ENCODE peak calls at places on chromosomes 11 and 22, in seven cellular contexts. One of them, this sample, is unnamed.

GRCh38 chr11:129061466-129062194 is 119.0 kb upstream of the TP53AIP1 start:
- DNase-seq in CD8-positive, alpha-beta T cell: no peak
- DNase-seq in AG10803: peak
- DNase-seq in cardiac muscle cell: peak
- DNase-seq in right lobe of liver: no peak
- DNase-seq in hepatocyte: no peak
- DNase-seq in GM23338: no peak
- DNase-seq in this sample: peak

GRCh38 chr22:32897400-32897799 is 95.9 kb downstream of the TIMP3 start:
- DNase-seq in hepatocyte: peak
- DNase-seq in cardiac muscle cell: peak
- DNase-seq in CD8-positive, alpha-beta T cell: no peak
- DNase-seq in GM23338: no peak
- DNase-seq in right lobe of liver: no peak
- DNase-seq in AG10803: peak
- DNase-seq in this sample: peak

GRCh38 chr11:117009905-117010605 is 88.2 kb downstream of the SIK3 start:
- DNase-seq in cardiac muscle cell: no peak
- DNase-seq in right lobe of liver: no peak
- DNase-seq in AG10803: no peak
- DNase-seq in hepatocyte: no peak
- DNase-seq in GM23338: peak
- DNase-seq in CD8-positive, alpha-beta T cell: no peak
- DNase-seq in this sample: no peak

GRCh38 chr22:28826921-28827320 is 26.6 kb upstream of the XBP1 start:
- DNase-seq in hepatocyte: no peak
- DNase-seq in cardiac muscle cell: no peak
- DNase-seq in right lobe of liver: no peak
- DNase-seq in AG10803: no peak
- DNase-seq in CD8-positive, alpha-beta T cell: no peak
- DNase-seq in GM23338: no peak
- DNase-seq in this sample: no peak

GRCh38 chr11:57307666-57308270 is 17.0 kb downstream of the TNKS1BP1 start:
- DNase-seq in hepatocyte: no peak
- DNase-seq in GM23338: no peak
- DNase-seq in CD8-positive, alpha-beta T cell: no peak
- DNase-seq in right lobe of liver: no peak
- DNase-seq in cardiac muscle cell: no peak
- DNase-seq in AG10803: no peak
- DNase-seq in this sample: no peak

GRCh38 chr22:23713696-23714595 is 23.1 kb downstream of the RGL4 start:
- DNase-seq in CD8-positive, alpha-beta T cell: no peak
- DNase-seq in GM23338: no peak
- DNase-seq in hepatocyte: no peak
- DNase-seq in cardiac muscle cell: no peak
- DNase-seq in right lobe of liver: no peak
- DNase-seq in AG10803: no peak
- DNase-seq in this sample: no peak

GRCh38 chr11:76588455-76589325 is 81.9 kb downstream of the LRRC32 start:
- DNase-seq in cardiac muscle cell: peak
- DNase-seq in right lobe of liver: peak
- DNase-seq in hepatocyte: peak
- DNase-seq in AG10803: no peak
- DNase-seq in CD8-positive, alpha-beta T cell: no peak
- DNase-seq in GM23338: no peak
- DNase-seq in this sample: peak

GRCh38 chr11:84140386-84141169 is 854.4 kb upstream of the CCDC90B start:
- DNase-seq in CD8-positive, alpha-beta T cell: no peak
- DNase-seq in GM23338: peak
- DNase-seq in hepatocyte: no peak
- DNase-seq in cardiac muscle cell: no peak
- DNase-seq in right lobe of liver: no peak
- DNase-seq in AG10803: no peak
- DNase-seq in this sample: no peak

GRCh38 chr22:19788661-19789225 is 28.2 kb downstream of the TBX1 start:
- DNase-seq in hepatocyte: no peak
- DNase-seq in CD8-positive, alpha-beta T cell: no peak
- DNase-seq in cardiac muscle cell: no peak
- DNase-seq in right lobe of liver: no peak
- DNase-seq in GM23338: no peak
- DNase-seq in AG10803: no peak
- DNase-seq in this sample: no peak

GRCh38 chr22:46100401-46101105 is 49.8 kb upstream of the PPARA start:
- DNase-seq in right lobe of liver: no peak
- DNase-seq in cardiac muscle cell: no peak
- DNase-seq in GM23338: no peak
- DNase-seq in CD8-positive, alpha-beta T cell: no peak
- DNase-seq in hepatocyte: no peak
- DNase-seq in AG10803: no peak
- DNase-seq in this sample: no peak

GRCh38 chr11:93116641-93117577 is 80.9 kb downstream of the SLC36A4 start:
- DNase-seq in CD8-positive, alpha-beta T cell: no peak
- DNase-seq in right lobe of liver: no peak
- DNase-seq in AG10803: no peak
- DNase-seq in cardiac muscle cell: no peak
- DNase-seq in hepatocyte: peak
- DNase-seq in GM23338: peak
- DNase-seq in this sample: no peak
- H3K4me3 ChIP-seq in CD8-positive, alpha-beta T cell: no peak
- H3K4me3 ChIP-seq in right lobe of liver: no peak
- H3K4me3 ChIP-seq in AG10803: no peak
- H3K4me3 ChIP-seq in cardiac muscle cell: no peak
- H3K4me3 ChIP-seq in hepatocyte: no peak
- H3K4me3 ChIP-seq in GM23338: peak
- H3K4me3 ChIP-seq in this sample: no peak

DNA sequence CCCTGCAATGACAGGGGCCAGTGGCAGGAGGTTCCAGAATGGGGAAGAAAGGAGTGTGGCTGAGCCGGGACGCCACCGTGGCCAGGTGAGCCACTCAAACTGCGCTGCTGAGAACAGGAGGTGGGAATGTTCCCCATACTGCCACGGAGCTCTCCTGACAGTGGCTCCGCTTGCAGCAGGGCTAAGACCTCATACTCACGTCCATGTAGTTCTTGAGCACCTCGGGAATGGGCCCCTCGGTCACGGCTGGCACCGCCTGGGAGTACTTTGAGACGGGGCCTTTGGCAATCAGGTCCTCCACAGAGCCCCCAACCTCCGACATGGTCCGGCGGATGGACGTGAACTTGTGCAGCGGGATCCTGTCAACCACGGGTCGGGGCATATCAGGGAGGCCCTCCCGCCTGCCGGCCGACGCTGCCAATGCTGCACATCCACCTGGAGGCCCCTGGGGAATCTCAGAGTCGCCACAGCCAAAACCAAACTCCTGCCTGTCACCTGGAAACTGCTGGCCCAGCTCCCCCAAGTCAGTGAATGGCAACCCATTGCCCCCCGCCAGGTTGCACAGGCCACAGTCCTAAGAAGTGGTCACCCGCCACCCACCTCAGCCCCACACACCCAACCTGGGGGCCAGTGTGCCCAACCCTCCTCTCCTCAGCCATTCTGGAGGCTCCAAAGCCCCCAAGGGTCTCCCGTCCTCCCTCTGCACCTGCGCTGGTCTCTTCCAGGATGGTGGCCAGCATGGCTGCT is 2.4 kb downstream of the CTSD start:
- DNase-seq in GM23338: no peak
- DNase-seq in hepatocyte: no peak
- DNase-seq in AG10803: no peak
- DNase-seq in CD8-positive, alpha-beta T cell: no peak
- DNase-seq in cardiac muscle cell: no peak
- DNase-seq in right lobe of liver: no peak
- DNase-seq in this sample: no peak
- H3K4me3 ChIP-seq in GM23338: no peak
- H3K4me3 ChIP-seq in hepatocyte: no peak
- H3K4me3 ChIP-seq in AG10803: no peak
- H3K4me3 ChIP-seq in CD8-positive, alpha-beta T cell: no peak
- H3K4me3 ChIP-seq in cardiac muscle cell: no peak
- H3K4me3 ChIP-seq in right lobe of liver: peak
- H3K4me3 ChIP-seq in this sample: no peak

GRCh38 chr22:27101288-27101687 is 443.9 kb downstream of the MIAT start:
- DNase-seq in GM23338: no peak
- DNase-seq in cardiac muscle cell: no peak
- DNase-seq in CD8-positive, alpha-beta T cell: no peak
- DNase-seq in AG10803: no peak
- DNase-seq in hepatocyte: no peak
- DNase-seq in right lobe of liver: no peak
- DNase-seq in this sample: no peak
- H3K4me3 ChIP-seq in GM23338: no peak
- H3K4me3 ChIP-seq in cardiac muscle cell: no peak
- H3K4me3 ChIP-seq in CD8-positive, alpha-beta T cell: no peak
- H3K4me3 ChIP-seq in AG10803: peak
- H3K4me3 ChIP-seq in hepatocyte: no peak
- H3K4me3 ChIP-seq in right lobe of liver: no peak
- H3K4me3 ChIP-seq in this sample: no peak

GRCh38 chr11:1388763-1389102 is 1.0 kb upstream of the BRSK2 start:
- DNase-seq in GM23338: peak
- DNase-seq in CD8-positive, alpha-beta T cell: no peak
- DNase-seq in right lobe of liver: no peak
- DNase-seq in cardiac muscle cell: no peak
- DNase-seq in AG10803: no peak
- DNase-seq in hepatocyte: no peak
- DNase-seq in this sample: no peak
- H3K4me3 ChIP-seq in GM23338: peak
- H3K4me3 ChIP-seq in CD8-positive, alpha-beta T cell: peak
- H3K4me3 ChIP-seq in right lobe of liver: peak
- H3K4me3 ChIP-seq in cardiac muscle cell: peak
- H3K4me3 ChIP-seq in AG10803: peak
- H3K4me3 ChIP-seq in hepatocyte: peak
- H3K4me3 ChIP-seq in this sample: peak

DNA sequence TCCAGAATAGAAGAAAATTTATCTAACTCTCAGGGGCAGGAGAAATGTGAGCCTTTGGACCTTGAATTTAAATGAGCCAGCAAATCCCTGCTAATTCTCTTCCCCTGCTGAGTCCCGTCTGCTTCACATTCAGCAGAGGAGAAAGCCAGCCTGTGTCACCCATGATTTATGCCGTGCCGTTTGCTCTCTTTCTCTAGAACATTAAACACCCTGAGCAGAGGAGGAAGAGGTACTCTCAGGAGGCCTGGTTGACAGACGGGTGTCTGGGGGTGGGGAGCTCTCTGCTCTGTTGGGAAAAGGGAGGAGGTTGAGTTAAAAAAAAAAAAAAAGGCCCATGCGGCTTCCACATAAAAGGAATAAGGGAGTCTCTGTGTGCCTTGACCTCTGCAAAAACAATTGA is 11.3 kb upstream of the MTMR3 start:
- DNase-seq in GM23338: peak
- DNase-seq in right lobe of liver: peak
- DNase-seq in CD8-positive, alpha-beta T cell: peak
- DNase-seq in cardiac muscle cell: no peak
- DNase-seq in AG10803: no peak
- DNase-seq in hepatocyte: peak
- DNase-seq in this sample: no peak
- H3K4me3 ChIP-seq in GM23338: no peak
- H3K4me3 ChIP-seq in right lobe of liver: no peak
- H3K4me3 ChIP-seq in CD8-positive, alpha-beta T cell: no peak
- H3K4me3 ChIP-seq in cardiac muscle cell: no peak
- H3K4me3 ChIP-seq in AG10803: no peak
- H3K4me3 ChIP-seq in hepatocyte: no peak
- H3K4me3 ChIP-seq in this sample: no peak

GRCh38 chr11:132878111-132878510 is 654.2 kb downstream of the OPCML start:
- DNase-seq in cardiac muscle cell: no peak
- DNase-seq in hepatocyte: no peak
- DNase-seq in AG10803: no peak
- DNase-seq in GM23338: no peak
- DNase-seq in right lobe of liver: no peak
- DNase-seq in CD8-positive, alpha-beta T cell: no peak
- DNase-seq in this sample: no peak

GRCh38 chr11:132872223-132872622 is 660.1 kb downstream of the OPCML start:
- DNase-seq in right lobe of liver: no peak
- DNase-seq in AG10803: no peak
- DNase-seq in cardiac muscle cell: no peak
- DNase-seq in hepatocyte: no peak
- DNase-seq in CD8-positive, alpha-beta T cell: no peak
- DNase-seq in GM23338: no peak
- DNase-seq in this sample: no peak

GRCh38 chr11:132876301-132877071 is 655.8 kb downstream of the OPCML start:
- DNase-seq in AG10803: no peak
- DNase-seq in hepatocyte: no peak
- DNase-seq in CD8-positive, alpha-beta T cell: no peak
- DNase-seq in right lobe of liver: no peak
- DNase-seq in cardiac muscle cell: no peak
- DNase-seq in GM23338: no peak
- DNase-seq in this sample: no peak

GRCh38 chr11:132874638-132875037 is 657.7 kb downstream of the OPCML start:
- DNase-seq in GM23338: no peak
- DNase-seq in cardiac muscle cell: peak
- DNase-seq in hepatocyte: peak
- DNase-seq in right lobe of liver: no peak
- DNase-seq in CD8-positive, alpha-beta T cell: no peak
- DNase-seq in AG10803: peak
- DNase-seq in this sample: no peak
- H3K4me3 ChIP-seq in GM23338: no peak
- H3K4me3 ChIP-seq in cardiac muscle cell: no peak
- H3K4me3 ChIP-seq in hepatocyte: no peak
- H3K4me3 ChIP-seq in right lobe of liver: no peak
- H3K4me3 ChIP-seq in CD8-positive, alpha-beta T cell: no peak
- H3K4me3 ChIP-seq in AG10803: no peak
- H3K4me3 ChIP-seq in this sample: no peak

DNA sequence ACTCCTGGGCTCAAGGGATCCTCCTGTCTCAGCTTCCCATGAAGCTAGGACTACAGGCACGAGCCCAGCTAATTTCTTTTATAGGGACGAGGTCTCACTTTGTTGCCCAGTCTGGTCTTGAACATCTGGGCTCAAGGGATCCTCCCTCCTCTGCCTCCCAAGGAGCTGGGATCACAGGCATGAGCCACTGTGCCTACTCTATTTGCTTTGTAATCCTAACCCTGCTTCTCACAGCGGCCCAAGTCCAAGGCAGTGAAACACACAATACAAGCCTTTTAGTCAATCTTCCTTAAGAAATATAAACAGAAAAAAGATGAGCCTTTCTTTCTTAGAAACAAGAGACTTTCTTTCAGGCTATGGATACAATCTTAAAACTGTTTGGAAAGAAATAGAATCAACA is 115.2 kb upstream of the SORL1-AS1 start:
- DNase-seq in hepatocyte: no peak
- DNase-seq in AG10803: no peak
- DNase-seq in right lobe of liver: no peak
- DNase-seq in CD8-positive, alpha-beta T cell: no peak
- DNase-seq in GM23338: no peak
- DNase-seq in cardiac muscle cell: no peak
- DNase-seq in this sample: no peak
- H3K4me3 ChIP-seq in hepatocyte: no peak
- H3K4me3 ChIP-seq in AG10803: no peak
- H3K4me3 ChIP-seq in right lobe of liver: no peak
- H3K4me3 ChIP-seq in CD8-positive, alpha-beta T cell: no peak
- H3K4me3 ChIP-seq in GM23338: no peak
- H3K4me3 ChIP-seq in cardiac muscle cell: no peak
- H3K4me3 ChIP-seq in this sample: no peak